ENCODE peak calls at places on chromosomes 11 and 22, in six cellular contexts. V is GM12891, W is H1, N is HepG2, X is K562, T is GM12878. Z is an unnamed sample.

GRCh38 chr11:819943-820649 is 1.4 kb downstream of the PNPLA2 start:
- DNase-seq in V (peak), W (peak), N (peak), X (peak), T (no peak), Z (peak)

GRCh38 chr11:106156290-106156937 is 79.0 kb downstream of the AASDHPPT start:
- DNase-seq in V (no peak), W (no peak), N (peak), X (peak), T (peak), Z (no peak)

GRCh38 chr11:65442952-65443351 is 20.4 kb downstream of the NEAT1 start:
- DNase-seq in V (no peak), W (no peak), N (no peak), X (no peak), T (no peak), Z (no peak)

GRCh38 chr11:102138677-102139076 is 28.4 kb downstream of the YAP1 start:
- DNase-seq in V (no peak), W (no peak), N (no peak), X (no peak), T (no peak), Z (no peak)

GRCh38 chr22:31616315-31616980 is 45.6 kb downstream of the PISD start:
- DNase-seq in V (peak), W (no peak), N (peak), X (no peak), T (no peak), Z (peak)

GRCh38 chr22:45475063-45475747 is 27.5 kb upstream of the FBLN1 start:
- DNase-seq in V (no peak), W (no peak), N (no peak), X (no peak), T (no peak), Z (no peak)

GRCh38 chr11:36191941-36192340 is 97.3 kb downstream of the COMMD9 start:
- DNase-seq in V (no peak), W (no peak), N (no peak), X (no peak), T (no peak), Z (no peak)

GRCh38 chr11:121145826-121146225 is 44.8 kb downstream of the TECTA start:
- DNase-seq in V (no peak), W (no peak), N (no peak), X (no peak), T (no peak), Z (no peak)

GRCh38 chr22:39090426-39091064 is 6.5 kb upstream of the APOBEC3H start:
- DNase-seq in V (no peak), W (no peak), N (no peak), X (no peak), T (no peak), Z (no peak)

GRCh38 chr11:86537541-86538222 is 134.7 kb downstream of the ME3 start:
- DNase-seq in V (no peak), W (no peak), N (no peak), X (no peak), T (no peak), Z (no peak)

GRCh38 chr22:44449061-44449682 is 48.9 kb downstream of the RTL6 start:
- DNase-seq in V (no peak), W (no peak), N (no peak), X (peak), T (no peak), Z (no peak)

GRCh38 chr22:27220349-27220748 is 563.0 kb downstream of the MIAT start:
- DNase-seq in V (no peak), W (no peak), N (no peak), X (no peak), T (no peak), Z (no peak)

GRCh38 chr22:33829549-33830280 is 90.6 kb downstream of the LARGE1 start:
- DNase-seq in V (no peak), W (no peak), N (no peak), X (no peak), T (no peak), Z (no peak)

GRCh38 chr11:19089421-19089820 is 27.5 kb upstream of the ZDHHC13 start:
- DNase-seq in V (no peak), W (no peak), N (no peak), X (no peak), T (no peak), Z (no peak)

GRCh38 chr11:110838808-110839207 is 126.6 kb upstream of the ARHGAP20 start:
- DNase-seq in V (no peak), W (no peak), N (no peak), X (no peak), T (no peak), Z (no peak)

GRCh38 chr22:48154169-48154942 is 1391.9 kb downstream of the TBC1D22A start:
- DNase-seq in V (no peak), W (no peak), N (no peak), X (no peak), T (no peak), Z (no peak)

GRCh38 chr11:48170176-48170839 is 46.3 kb upstream of the OR4B1 start:
- DNase-seq in V (no peak), W (no peak), N (no peak), X (no peak), T (no peak), Z (no peak)

GRCh38 chr22:37860796-37861421 is 11.7 kb downstream of the EIF3L start:
- DNase-seq in V (no peak), W (no peak), N (no peak), X (no peak), T (no peak), Z (no peak)

GRCh38 chr22:30325065-30325720 is 1.5 kb downstream of the TBC1D10A start:
- DNase-seq in V (no peak), W (no peak), N (no peak), X (peak), T (no peak), Z (no peak)

GRCh38 chr11:127859941-127860354 is 727.4 kb downstream of the ETS1 start:
- DNase-seq in V (no peak), W (no peak), N (no peak), X (no peak), T (no peak), Z (no peak)

GRCh38 chr11:120937501-120937900 is 86.4 kb upstream of the TBCEL start:
- DNase-seq in V (no peak), W (no peak), N (no peak), X (no peak), T (no peak), Z (no peak)

GRCh38 chr11:131248588-131248987 is 121.8 kb upstream of the NTM start:
- DNase-seq in V (no peak), W (peak), N (no peak), X (no peak), T (no peak), Z (no peak)

GRCh38 chr11:65262381-65262680 is 569 bp downstream of the POLA2 start:
- DNase-seq in V (no peak), W (peak), N (no peak), X (no peak), T (no peak), Z (no peak)

GRCh38 chr11:62689421-62690183 is at the start of gene LRRN4CL:
- DNase-seq in V (no peak), W (no peak), N (no peak), X (no peak), T (no peak), Z (no peak)

GRCh38 chr11:12755510-12755909 is 81.3 kb downstream of the TEAD1 start:
- DNase-seq in V (no peak), W (no peak), N (no peak), X (no peak), T (no peak), Z (no peak)

GRCh38 chr11:65492637-65493366 is 6.0 kb upstream of the MALAT1 start:
- DNase-seq in V (no peak), W (no peak), N (no peak), X (no peak), T (peak), Z (no peak)

GRCh38 chr11:18578975-18579598 is 9.4 kb downstream of the UEVLD start:
- DNase-seq in V (no peak), W (no peak), N (peak), X (no peak), T (no peak), Z (no peak)

GRCh38 chr11:61542024-61542461 is 33.5 kb downstream of the LRRC10B start:
- DNase-seq in V (no peak), W (peak), N (no peak), X (no peak), T (no peak), Z (no peak)

GRCh38 chr11:27158763-27159679 is 118.4 kb downstream of the BBOX1 start:
- DNase-seq in V (peak), W (no peak), N (peak), X (peak), T (no peak), Z (no peak)

GRCh38 chr11:62664405-62665074 is 470 bp downstream of the C11orf98 start:
- DNase-seq in V (peak), W (no peak), N (peak), X (no peak), T (no peak), Z (peak)

GRCh38 chr22:50363411-50364194 is 20.5 kb downstream of the PPP6R2 start:
- DNase-seq in V (no peak), W (no peak), N (no peak), X (no peak), T (no peak), Z (no peak)

GRCh38 chr22:48079505-48080295 is 1317.2 kb downstream of the TBC1D22A start:
- DNase-seq in V (no peak), W (no peak), N (no peak), X (no peak), T (no peak), Z (no peak)

GRCh38 chr11:97745515-97746050 is 1275.2 kb upstream of the CNTN5 start:
- DNase-seq in V (no peak), W (no peak), N (no peak), X (no peak), T (no peak), Z (no peak)

GRCh38 chr11:69971741-69972140 is 106.4 kb upstream of the ANO1 start:
- DNase-seq in V (no peak), W (no peak), N (no peak), X (no peak), T (no peak), Z (no peak)

GRCh38 chr22:17890892-17891291 is 116.6 kb upstream of the BID start:
- DNase-seq in V (no peak), W (no peak), N (no peak), X (no peak), T (no peak), Z (no peak)
- TF ChIP-seq POLR2AphosphoS5 in V (no peak), W (no peak), N (no peak), X (no peak), T (no peak), Z (no peak)

GRCh38 chr11:125886997-125887372 is 483 bp upstream of the HYLS1 start:
- DNase-seq in V (peak), W (no peak), N (no peak), X (no peak), T (no peak), Z (peak)

GRCh38 chr11:125890447-125891100 is 3.1 kb downstream of the HYLS1 start:
- DNase-seq in V (no peak), W (no peak), N (no peak), X (no peak), T (no peak), Z (no peak)

GRCh38 chr11:125892071-125892470 is 4.6 kb downstream of the HYLS1 start:
- DNase-seq in V (no peak), W (no peak), N (no peak), X (no peak), T (no peak), Z (no peak)

GRCh38 chr11:125883375-125883774 is 4.1 kb upstream of the HYLS1 start:
- DNase-seq in V (no peak), W (no peak), N (no peak), X (no peak), T (no peak), Z (no peak)

DNA sequence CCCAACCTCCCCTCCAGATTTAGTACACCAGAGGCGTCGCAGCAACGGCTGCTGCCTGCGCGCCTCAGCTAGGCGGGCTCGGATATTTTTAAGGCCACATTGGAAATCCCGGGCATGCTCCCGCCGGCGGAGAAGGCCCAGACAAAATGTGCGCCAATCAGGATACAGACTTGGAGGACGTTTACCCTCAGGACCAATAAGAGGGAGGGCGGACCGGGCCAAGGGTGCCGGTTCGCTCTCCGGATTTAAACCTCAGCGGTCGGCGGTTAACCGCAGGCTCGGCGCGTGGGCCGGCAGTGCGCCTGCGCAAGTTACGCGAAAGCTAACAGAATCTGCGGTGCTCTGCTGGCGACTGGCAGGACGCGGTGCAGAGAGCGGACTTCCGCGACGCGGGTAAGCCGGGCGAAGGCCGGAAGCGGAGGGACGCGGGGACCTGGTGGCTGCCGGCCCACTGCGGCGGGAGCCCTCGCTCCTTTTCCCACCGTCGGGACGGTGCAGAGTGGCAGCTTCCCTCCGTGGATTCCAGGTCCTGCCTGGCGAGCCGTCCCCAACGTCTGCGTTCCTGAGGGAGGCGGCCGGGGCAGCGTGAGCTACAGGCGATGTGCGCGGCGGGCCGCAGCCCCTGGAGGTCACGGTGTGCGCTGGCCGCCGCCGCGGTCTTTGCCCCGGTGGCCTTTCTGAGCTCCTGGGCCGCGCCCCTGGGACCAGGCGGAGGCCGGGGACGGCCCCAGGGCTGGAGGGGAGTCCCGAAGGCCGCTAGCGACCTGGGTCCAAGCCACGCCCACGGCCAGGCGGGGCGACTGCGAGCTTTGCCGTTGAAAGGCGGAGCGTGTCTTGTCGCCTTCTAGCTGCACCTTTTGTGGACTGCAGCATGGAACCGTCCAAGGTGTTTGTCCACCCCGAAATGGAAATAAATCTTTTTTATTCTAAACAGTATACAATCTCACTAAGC is at the start of gene HYLS1:
- DNase-seq in V (peak), W (peak), N (peak), X (peak), T (peak), Z (peak)
- TF ChIP-seq POLR2A in V (peak), W (peak), N (peak), X (peak), T (peak), Z (peak)

GRCh38 chr22:36510384-36510783 is 3.5 kb upstream of the FOXRED2 start:
- DNase-seq in V (no peak), W (no peak), N (no peak), X (no peak), T (no peak), Z (no peak)

GRCh38 chr22:36506637-36507517 is at the start of gene FOXRED2:
- DNase-seq in V (peak), W (peak), N (peak), X (peak), T (no peak), Z (peak)

GRCh38 chr22:36507518-36508010 is 724 bp upstream of the FOXRED2 start:
- DNase-seq in V (no peak), W (no peak), N (no peak), X (no peak), T (no peak), Z (no peak)

GRCh38 chr22:36510966-36511881 is 4.4 kb upstream of the FOXRED2 start:
- DNase-seq in V (no peak), W (peak), N (peak), X (peak), T (no peak), Z (no peak)

DNA sequence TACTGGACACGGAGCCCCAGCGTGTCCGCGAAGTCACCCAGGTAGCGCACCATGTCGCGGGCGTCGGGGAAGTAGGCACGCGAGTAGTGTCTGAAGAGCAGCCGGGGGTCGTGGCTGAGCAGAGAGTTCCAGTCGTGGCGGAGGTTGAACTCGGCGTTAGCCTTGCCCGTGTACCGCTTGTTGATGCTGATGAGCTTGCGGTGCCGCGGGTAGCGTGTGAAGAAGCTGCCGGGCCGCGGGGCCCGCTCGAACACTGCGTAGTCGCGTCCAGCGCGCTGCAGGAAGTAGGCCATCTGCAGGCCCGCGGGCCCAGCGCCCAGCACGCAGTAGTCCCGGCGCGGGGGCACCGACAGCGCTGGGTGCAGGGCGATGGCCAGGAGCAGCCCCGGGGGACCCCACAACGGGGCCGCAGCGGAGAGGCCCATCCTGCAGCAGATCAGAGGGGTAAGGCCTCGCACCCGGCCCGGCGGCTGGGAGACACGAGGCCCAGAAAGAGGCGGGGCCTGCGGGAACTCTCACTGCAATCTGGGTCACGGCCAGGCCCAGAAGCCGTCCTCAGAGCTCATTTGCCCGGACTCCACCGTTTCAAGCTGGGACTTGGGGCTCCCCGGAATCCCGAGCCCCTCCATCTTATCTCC is 723 bp downstream of the FOXRED2 start:
- DNase-seq in V (no peak), W (no peak), N (no peak), X (peak), T (no peak), Z (no peak)
- TF ChIP-seq TAF1 in V (no peak), W (no peak), N (no peak), X (no peak), T (no peak), Z (no peak)

GRCh38 chr22:42299586-42300285 is 29.3 kb upstream of the TCF20 start:
- DNase-seq in V (no peak), W (no peak), N (no peak), X (peak), T (no peak), Z (no peak)
- TF ChIP-seq POLR2AphosphoS5 in V (no peak), W (no peak), N (no peak), X (no peak), T (no peak), Z (no peak)

GRCh38 chr11:14974723-14975587 is 2.8 kb upstream of the CALCA start:
- DNase-seq in V (no peak), W (peak), N (peak), X (peak), T (no peak), Z (no peak)

GRCh38 chr11:14973621-14974020 is 1.5 kb upstream of the CALCA start:
- DNase-seq in V (no peak), W (peak), N (no peak), X (no peak), T (no peak), Z (no peak)

GRCh38 chr11:14974021-14974698 is 2.0 kb upstream of the CALCA start:
- DNase-seq in V (no peak), W (peak), N (no peak), X (no peak), T (no peak), Z (no peak)

GRCh38 chr11:14980854-14981253 is 8.7 kb upstream of the CALCA start:
- DNase-seq in V (no peak), W (no peak), N (no peak), X (no peak), T (no peak), Z (no peak)

GRCh38 chr11:14977481-14977880 is 5.3 kb upstream of the CALCA start:
- DNase-seq in V (no peak), W (no peak), N (no peak), X (no peak), T (no peak), Z (no peak)
- TF ChIP-seq POLR2A in V (no peak), W (no peak), N (no peak), X (no peak), T (no peak), Z (no peak)

Z was measured in GM12892.